ENCODE peak calls at places on chromosomes 4 and X, in six cellular contexts. U, V, K, Z, N and G are unnamed samples.

GRCh38 chrX:109184506-109185139 is 297.3 kb downstream of the GUCY2F start:
- DNase-seq in Z (no peak), V (no peak), U (no peak), N (no peak), K (no peak), G (no peak)

GRCh38 chr4:128386761-128387599 is 99.4 kb upstream of the PGRMC2 start:
- DNase-seq in U (no peak), N (peak), V (peak), K (peak), Z (no peak), G (no peak)

GRCh38 chr4:187922274-187922673 is 73.3 kb upstream of the ZFP42 start:
- DNase-seq in Z (no peak), K (no peak), N (no peak), V (no peak), U (no peak), G (no peak)

GRCh38 chrX:39693298-39693697 is 404.5 kb downstream of the BCOR start:
- DNase-seq in N (no peak), Z (peak), V (no peak), K (no peak), U (no peak), G (no peak)

GRCh38 chr4:105569014-105569850 is 16.8 kb downstream of the ARHGEF38 start:
- DNase-seq in K (no peak), V (no peak), Z (no peak), U (no peak), N (no peak), G (no peak)

GRCh38 chrX:130144509-130144908 is 21.1 kb downstream of the AIFM1 start:
- DNase-seq in Z (no peak), N (no peak), U (no peak), V (no peak), K (no peak), G (no peak)

GRCh38 chrX:151396042-151396826 is 772 bp upstream of the VMA21 start:
- DNase-seq in V (no peak), Z (no peak), N (no peak), U (no peak), K (peak), G (no peak)

GRCh38 chr4:140726776-140727500 is 29.2 kb downstream of the TBC1D9 start:
- DNase-seq in U (no peak), N (no peak), Z (no peak), K (no peak), V (no peak), G (no peak)

GRCh38 chrX:111896148-111896547 is 20.2 kb downstream of the TRPC5OS start:
- DNase-seq in Z (no peak), U (no peak), V (no peak), N (no peak), K (no peak), G (no peak)

GRCh38 chrX:110219920-110220319 is 98.0 kb downstream of the AMMECR1 start:
- DNase-seq in V (no peak), N (no peak), Z (no peak), K (no peak), U (no peak), G (no peak)

GRCh38 chrX:68433155-68433980 is at the start of gene OPHN1:
- DNase-seq in U (peak), V (peak), K (peak), N (no peak), Z (peak), G (peak)

GRCh38 chrX:50799531-50799961 is 14.4 kb downstream of the SHROOM4 start:
- DNase-seq in K (no peak), N (no peak), V (no peak), Z (no peak), U (no peak), G (no peak)

GRCh38 chrX:78708171-78708570 is 39.3 kb upstream of the LPAR4 start:
- DNase-seq in Z (no peak), U (peak), K (no peak), V (no peak), N (no peak), G (peak)

GRCh38 chrX:2701600-2701999 is 10.5 kb downstream of the CD99 start:
- DNase-seq in U (no peak), N (no peak), K (no peak), Z (no peak), V (no peak), G (no peak)

GRCh38 chr4:217891-218290 is 87.4 kb downstream of the ZNF732 start:
- DNase-seq in V (no peak), K (no peak), Z (no peak), N (no peak), U (no peak), G (no peak)

GRCh38 chr4:211033-211511 is 86.8 kb downstream of the ZNF718 start:
- DNase-seq in Z (no peak), N (no peak), U (no peak), V (no peak), K (no peak), G (no peak)

GRCh38 chr4:213971-214370 is 89.7 kb downstream of the ZNF718 start:
- DNase-seq in Z (no peak), K (no peak), V (no peak), N (no peak), U (no peak), G (no peak)

GRCh38 chr4:212438-213174 is 88.3 kb downstream of the ZNF718 start:
- DNase-seq in V (peak), U (peak), N (peak), Z (peak), K (peak), G (peak)
- TF ChIP-seq CTCF in V (no peak), U (no peak), N (no peak), Z (no peak), K (no peak), G (no peak)

GRCh38 chr4:22444813-22445212 is 71.1 kb downstream of the ADGRA3 start:
- DNase-seq in V (no peak), N (no peak), U (no peak), K (no peak), Z (no peak), G (no peak)
- TF ChIP-seq CTCF in V (no peak), N (no peak), U (no peak), K (no peak), Z (no peak), G (no peak)

GRCh38 chr4:6229671-6230501 is 29.5 kb upstream of the JAKMIP1 start:
- DNase-seq in U (no peak), K (no peak), N (no peak), V (no peak), Z (no peak), G (no peak)

GRCh38 chr4:6228158-6229067 is 28.1 kb upstream of the JAKMIP1 start:
- DNase-seq in V (no peak), U (no peak), Z (no peak), N (no peak), K (no peak), G (no peak)

GRCh38 chr4:6230502-6230785 is 30.1 kb upstream of the JAKMIP1 start:
- DNase-seq in K (no peak), N (no peak), U (no peak), V (no peak), Z (no peak), G (no peak)

GRCh38 chr4:6227412-6228157 is 27.2 kb upstream of the JAKMIP1 start:
- DNase-seq in K (no peak), U (no peak), N (no peak), Z (no peak), V (no peak), G (no peak)

GRCh38 chr4:6229095-6229494 is 28.7 kb upstream of the JAKMIP1 start:
- DNase-seq in Z (no peak), V (no peak), K (no peak), U (no peak), N (no peak), G (no peak)
- TF ChIP-seq CTCF in Z (no peak), V (no peak), K (no peak), U (no peak), N (no peak), G (no peak)

GRCh38 chrX:107628662-107629532 is 587 bp downstream of the PRPS1 start:
- DNase-seq in V (no peak), N (no peak), Z (peak), K (peak), U (peak), G (peak)

GRCh38 chrX:107627792-107628661 is at the start of gene PRPS1:
- DNase-seq in N (peak), K (peak), V (peak), Z (peak), U (peak), G (peak)

GRCh38 chrX:107630031-107630689 is 1.9 kb downstream of the PRPS1 start:
- DNase-seq in N (no peak), Z (no peak), K (no peak), U (no peak), V (no peak), G (no peak)

GRCh38 chrX:107626916-107627315 is 1.4 kb upstream of the PRPS1 start:
- DNase-seq in Z (no peak), K (no peak), V (no peak), N (no peak), U (no peak), G (no peak)

DNA sequence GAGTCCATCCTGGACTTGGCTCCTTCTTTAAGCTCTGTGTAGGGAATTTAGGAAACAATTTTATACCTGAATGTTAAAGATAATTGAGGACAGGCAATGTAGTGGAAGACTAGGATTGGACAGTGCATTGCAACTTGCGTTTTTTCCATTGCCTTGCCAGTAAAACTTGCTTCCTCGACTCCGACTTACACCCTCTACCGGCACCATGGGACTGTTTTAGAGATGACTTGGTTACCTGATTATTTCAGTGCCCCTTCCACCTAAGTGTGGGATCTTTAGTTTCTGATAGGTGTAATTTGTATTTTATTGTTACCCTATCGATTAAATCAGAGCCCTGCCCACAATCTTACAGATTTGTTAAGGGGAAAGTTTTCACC is 1.2 kb downstream of the PRPS1 start:
- DNase-seq in K (no peak), Z (no peak), N (no peak), U (no peak), V (no peak), G (no peak)
- TF ChIP-seq CTCF in K (no peak), Z (no peak), N (peak), U (no peak), V (no peak), G (no peak)

GRCh38 chr4:84479663-84480062 is 19.4 kb downstream of the NKX6-1 start:
- DNase-seq in U (no peak), Z (no peak), V (no peak), N (no peak), K (no peak), G (no peak)

GRCh38 chr4:84482564-84483563 is 16.2 kb downstream of the NKX6-1 start:
- DNase-seq in K (no peak), U (peak), Z (no peak), V (peak), N (no peak), G (peak)

GRCh38 chr4:84480082-84480481 is 19.0 kb downstream of the NKX6-1 start:
- DNase-seq in K (no peak), N (no peak), U (no peak), Z (no peak), V (no peak), G (no peak)

GRCh38 chr4:84481879-84482245 is 17.2 kb downstream of the NKX6-1 start:
- DNase-seq in N (no peak), U (no peak), K (no peak), Z (no peak), V (no peak), G (no peak)

GRCh38 chr4:84481077-84481878 is 17.8 kb downstream of the NKX6-1 start:
- DNase-seq in U (no peak), K (no peak), N (no peak), Z (no peak), V (no peak), G (peak)
- TF ChIP-seq CTCF in U (no peak), K (no peak), N (no peak), Z (no peak), V (no peak), G (no peak)

GRCh38 chr4:2061208-2062131 is 2.3 kb downstream of the NAT8L start:
- DNase-seq in K (no peak), U (no peak), V (peak), Z (no peak), N (no peak), G (peak)

GRCh38 chr4:2059726-2060577 is 825 bp downstream of the NAT8L start:
- DNase-seq in Z (no peak), V (peak), U (no peak), K (no peak), N (no peak), G (peak)

GRCh38 chr4:2059034-2059725 is at the start of gene NAT8L:
- DNase-seq in K (no peak), U (no peak), V (peak), Z (no peak), N (no peak), G (peak)

GRCh38 chr4:2062168-2062807 is 3.2 kb downstream of the NAT8L start:
- DNase-seq in N (no peak), K (no peak), V (peak), Z (no peak), U (no peak), G (peak)

DNA sequence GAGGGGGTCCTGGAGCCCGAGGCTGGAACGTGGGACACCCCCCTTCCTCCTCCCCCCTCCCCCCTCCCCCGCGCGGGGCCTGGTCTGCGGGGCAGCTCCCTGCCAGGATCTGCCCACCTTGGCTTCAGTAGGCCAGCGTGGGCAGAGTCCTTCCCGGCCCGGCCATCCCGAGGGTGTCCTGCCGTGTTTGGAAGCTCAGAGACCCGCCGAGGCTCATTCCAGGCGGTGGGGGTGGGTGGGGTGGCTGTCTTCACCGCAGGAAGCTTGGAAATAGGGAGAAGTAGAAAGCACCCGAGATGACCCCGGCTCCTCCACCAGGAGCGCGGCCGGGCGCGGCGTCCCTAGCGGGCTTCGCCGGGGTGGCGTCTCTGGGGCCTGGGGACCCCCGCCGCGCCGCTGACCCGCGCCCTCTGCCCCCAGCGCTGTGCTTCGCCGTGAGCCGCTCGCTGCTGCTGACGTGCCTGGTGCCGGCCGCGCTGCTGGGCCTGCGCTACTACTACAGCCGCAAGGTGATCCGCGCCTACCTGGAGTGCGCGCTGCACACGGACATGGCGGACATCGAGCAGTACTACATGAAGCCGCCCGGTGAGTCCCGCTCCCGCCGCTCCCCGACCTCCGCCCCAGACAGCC is 1.6 kb downstream of the NAT8L start:
- DNase-seq in N (no peak), U (no peak), K (no peak), Z (peak), V (peak), G (peak)
- TF ChIP-seq CTCF in N (no peak), U (no peak), K (no peak), Z (peak), V (no peak), G (peak)

DNA sequence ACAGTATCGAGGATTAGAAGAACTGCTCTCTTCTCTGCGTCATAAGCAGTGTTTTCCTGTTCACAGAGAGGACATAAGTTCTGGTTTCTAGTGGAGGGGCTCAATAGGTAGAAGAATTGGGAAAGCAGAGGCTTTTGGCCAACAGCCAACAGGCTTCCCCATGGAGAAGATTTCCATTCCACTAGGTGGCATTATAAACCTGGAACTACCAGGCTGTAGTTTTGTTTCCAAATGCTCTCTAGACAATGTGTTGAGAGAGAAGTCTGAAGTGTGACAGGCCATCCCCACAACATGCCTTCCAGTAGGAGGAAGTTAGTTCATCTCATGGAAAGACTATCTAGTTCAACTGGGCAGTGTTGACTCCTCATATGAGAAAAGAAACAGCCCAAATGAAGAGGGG is 63.8 kb upstream of the ANXA10 start:
- DNase-seq in N (no peak), Z (no peak), U (no peak), V (no peak), K (no peak), G (no peak)
- TF ChIP-seq CTCF in N (no peak), Z (no peak), U (no peak), V (no peak), K (no peak), G (no peak)

DNA sequence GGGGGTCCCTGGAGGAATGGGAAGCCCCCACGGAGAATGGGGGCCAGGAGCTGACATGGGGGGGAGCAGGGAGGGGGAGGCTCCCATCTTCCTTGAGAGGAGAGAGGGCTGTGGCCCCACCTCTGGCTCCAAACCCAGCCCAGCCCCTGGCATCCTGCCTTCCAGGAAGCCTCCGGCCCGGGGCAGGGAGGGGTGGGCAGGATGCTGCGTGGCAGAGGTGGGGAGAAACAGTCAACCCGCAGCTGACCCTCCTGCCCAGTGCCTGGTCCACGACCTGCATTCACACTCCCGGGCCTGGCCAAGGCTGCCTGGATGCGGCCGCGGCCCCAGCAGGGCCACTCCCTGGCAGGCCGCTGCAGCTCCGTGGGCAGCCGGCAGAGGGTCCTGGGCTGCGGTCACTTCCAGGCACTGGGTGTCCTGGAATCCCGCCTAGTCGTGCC is 39.0 kb downstream of the CPLX1 start:
- DNase-seq in N (no peak), V (peak), Z (no peak), K (no peak), U (no peak), G (no peak)
- TF ChIP-seq CTCF in N (no peak), V (no peak), Z (no peak), K (peak), U (no peak), G (no peak)

GRCh38 chr4:97912151-97912550 is 231.1 kb downstream of the STPG2 start:
- DNase-seq in U (no peak), K (no peak), V (no peak), N (no peak), Z (no peak), G (no peak)
- TF ChIP-seq CTCF in U (no peak), K (no peak), V (no peak), N (no peak), Z (no peak), G (no peak)